ENCODE peak calls at places on chromosomes 6 and 20, in ten cellular contexts. C is stimulated activated CD8-positive, alpha-beta memory T cell treated with anti-CD3 and anti-CD28 coated beads, Interleukin-4, amount 100 ng/mL, for 1 hour; T is AG09309; K is GM04504; H is glutamatergic neuron; I is HFFc6; Y is GM20000; M is nucleus accumbens; Z is hypothalamus; P is mucosa of descending colon. X is an unnamed sample.
A peak's percentile ranks its signal among the peaks of the same experiment; 100 is the strongest.

GRCh38 chr6:63904844-63905243 is 269.2 kb downstream of the PHF3 start:
- DNase-seq in C (no peak), T (peak; percentile 21), K (no peak), H (no peak), I (peak; percentile 80), Y (no peak), M (no peak), Z (no peak), P (no peak), X (no peak)

GRCh38 chr6:149592983-149593382 is 26.8 kb downstream of the GINM1 start:
- DNase-seq in C (no peak), T (no peak), K (no peak), H (no peak), I (no peak), Y (no peak), M (no peak), Z (no peak), P (no peak), X (no peak)

GRCh38 chr6:24980507-24981384 is 45.0 kb upstream of the RIPOR2 start:
- DNase-seq in C (no peak), T (no peak), K (no peak), H (no peak), I (peak; percentile 17), Y (no peak), M (no peak), Z (no peak), P (no peak), X (no peak)

GRCh38 chr20:10453241-10453640 is 18.1 kb downstream of the SLX4IP start:
- DNase-seq in C (no peak), T (no peak), K (no peak), H (no peak), I (no peak), Y (peak; percentile 42), M (no peak), Z (no peak), P (peak; percentile 37), X (no peak)

GRCh38 chr20:21703740-21704407 is 1.6 kb upstream of the PAX1 start:
- DNase-seq in C (no peak), T (no peak), K (no peak), H (no peak), I (no peak), Y (no peak), M (no peak), Z (no peak), P (no peak), X (no peak)

GRCh38 chr6:3849681-3850450 is 693 bp downstream of the FAM50B start:
- DNase-seq in C (no peak), T (no peak), K (no peak), H (peak; percentile 25), I (no peak), Y (peak; percentile 27), M (no peak), Z (no peak), P (no peak), X (no peak)

GRCh38 chr6:110528051-110528929 is 51.9 kb upstream of the SLC22A16 start:
- DNase-seq in C (no peak), T (peak; percentile 96), K (peak; percentile 92), H (peak; percentile 43), I (peak; percentile 98), Y (peak; percentile 58), M (peak; percentile 30), Z (no peak), P (peak; percentile 85), X (no peak)

GRCh38 chr6:37306026-37306425 is 47.8 kb upstream of the RNF8 start:
- DNase-seq in C (no peak), T (no peak), K (no peak), H (no peak), I (no peak), Y (no peak), M (no peak), Z (no peak), P (no peak), X (no peak)

GRCh38 chr6:113995632-113996031 is 24.7 kb upstream of the HDAC2 start:
- DNase-seq in C (no peak), T (peak; percentile 92), K (peak; percentile 89), H (peak; percentile 81), I (peak; percentile 92), Y (no peak), M (peak; percentile 77), Z (peak; percentile 36), P (peak; percentile 53), X (no peak)

GRCh38 chr6:139135578-139136545 is 982 bp downstream of the HECA start:
- DNase-seq in C (peak; percentile 33), T (no peak), K (no peak), H (peak; percentile 61), I (no peak), Y (peak; percentile 71), M (no peak), Z (no peak), P (peak; percentile 77), X (peak; percentile 58)

GRCh38 chr6:47733879-47734558 is 35.6 kb downstream of the ADGRF4 start:
- DNase-seq in C (no peak), T (no peak), K (no peak), H (no peak), I (no peak), Y (peak; percentile 23), M (no peak), Z (no peak), P (peak; percentile 75), X (no peak)

GRCh38 chr6:31752739-31753319 is 9.6 kb upstream of the SAPCD1 start:
- DNase-seq in C (no peak), T (no peak), K (peak; percentile 47), H (no peak), I (peak; percentile 82), Y (no peak), M (no peak), Z (no peak), P (no peak), X (no peak)

GRCh38 chr6:159830481-159831372 is 30.7 kb downstream of the PNLDC1 start:
- DNase-seq in C (no peak), T (no peak), K (no peak), H (no peak), I (no peak), Y (no peak), M (no peak), Z (no peak), P (no peak), X (no peak)

GRCh38 chr6:147782302-147782701 is 273.8 kb downstream of the SAMD5 start:
- DNase-seq in C (no peak), T (peak; percentile 27), K (no peak), H (no peak), I (no peak), Y (no peak), M (no peak), Z (no peak), P (no peak), X (no peak)

GRCh38 chr20:38112943-38113294 is 52.2 kb downstream of the TGM2 start:
- DNase-seq in C (no peak), T (no peak), K (no peak), H (no peak), I (no peak), Y (no peak), M (no peak), Z (no peak), P (no peak), X (no peak)

GRCh38 chr6:37840143-37840939 is 20.8 kb downstream of the ZFAND3 start:
- DNase-seq in C (no peak), T (no peak), K (no peak), H (no peak), I (no peak), Y (no peak), M (no peak), Z (no peak), P (no peak), X (no peak)

GRCh38 chr6:151690768-151691562 is 116.5 kb upstream of the ESR1 start:
- DNase-seq in C (no peak), T (no peak), K (no peak), H (no peak), I (peak; percentile 2), Y (peak; percentile 32), M (no peak), Z (no peak), P (peak; percentile 40), X (no peak)

GRCh38 chr6:148771896-148772554 is 25.2 kb downstream of the UST start:
- DNase-seq in C (no peak), T (no peak), K (no peak), H (no peak), I (no peak), Y (no peak), M (no peak), Z (no peak), P (no peak), X (no peak)

GRCh38 chr6:132491303-132491702 is 21.6 kb downstream of the STX7 start:
- DNase-seq in C (no peak), T (no peak), K (no peak), H (no peak), I (peak; percentile 16), Y (no peak), M (no peak), Z (no peak), P (no peak), X (no peak)

GRCh38 chr6:51553246-51554015 is 534.0 kb downstream of the PKHD1 start:
- DNase-seq in C (no peak), T (no peak), K (no peak), H (no peak), I (no peak), Y (no peak), M (no peak), Z (no peak), P (no peak), X (no peak)

GRCh38 chr6:73694711-73695411 is 1.1 kb upstream of the CD109 start:
- DNase-seq in C (no peak), T (no peak), K (peak; percentile 50), H (no peak), I (peak; percentile 72), Y (no peak), M (no peak), Z (no peak), P (no peak), X (no peak)

GRCh38 chr6:159969921-159970320 is 1.0 kb downstream of the IGF2R start:
- DNase-seq in C (no peak), T (no peak), K (no peak), H (peak; percentile 28), I (peak; percentile 77), Y (peak; percentile 73), M (no peak), Z (no peak), P (peak; percentile 82), X (no peak)

GRCh38 chr6:4169028-4169789 is 33.8 kb upstream of the ECI2 start:
- DNase-seq in C (no peak), T (peak; percentile 21), K (peak; percentile 23), H (no peak), I (no peak), Y (no peak), M (no peak), Z (no peak), P (no peak), X (no peak)

GRCh38 chr6:40962241-40962640 is 76.8 kb downstream of the UNC5CL start:
- DNase-seq in C (no peak), T (peak; percentile 75), K (peak; percentile 93), H (no peak), I (peak; percentile 96), Y (peak; percentile 31), M (no peak), Z (no peak), P (peak; percentile 2), X (no peak)

GRCh38 chr6:40176117-40176516 is 241.9 kb upstream of the MOCS1 start:
- DNase-seq in C (no peak), T (no peak), K (no peak), H (no peak), I (no peak), Y (no peak), M (no peak), Z (no peak), P (no peak), X (no peak)

GRCh38 chr6:11810039-11810541 is 31.5 kb upstream of the ADTRP start:
- DNase-seq in C (no peak), T (peak; percentile 69), K (peak; percentile 57), H (no peak), I (peak; percentile 66), Y (no peak), M (no peak), Z (no peak), P (peak; percentile 94), X (no peak)

GRCh38 chr6:42394881-42395620 is 56.7 kb downstream of the TRERF1 start:
- DNase-seq in C (no peak), T (no peak), K (no peak), H (no peak), I (no peak), Y (no peak), M (peak; percentile 33), Z (no peak), P (no peak), X (no peak)

GRCh38 chr6:147078106-147078505 is 126.1 kb upstream of the STXBP5 start:
- DNase-seq in C (no peak), T (no peak), K (no peak), H (no peak), I (no peak), Y (no peak), M (no peak), Z (no peak), P (peak; percentile 6), X (no peak)

X was measured in activated gamma-delta T cell.